ENCODE peak calls at places on chromosomes 11 and 22, in four cellular contexts. Y, R, I and V are unnamed samples.

GRCh38 chr11:102172127-102172848 is 62.0 kb downstream of the YAP1 start:
- DNase-seq in Y (peak; percentile 79), R (no peak), I (no peak), V (no peak)

GRCh38 chr22:35616043-35616442 is 1.1 kb downstream of the MB start:
- DNase-seq in Y (no peak), R (no peak), I (no peak), V (no peak)

GRCh38 chr22:35516723-35517122 is 23.9 kb upstream of the RASD2 start:
- DNase-seq in Y (no peak), R (no peak), I (no peak), V (no peak)

GRCh38 chr11:5807580-5807979 is 1.1 kb upstream of the OR52N2 start:
- DNase-seq in Y (no peak), R (no peak), I (no peak), V (no peak)

GRCh38 chr11:35990170-35990569 is 46.3 kb downstream of the LDLRAD3 start:
- DNase-seq in Y (peak; percentile 18), R (no peak), I (no peak), V (no peak)

GRCh38 chr11:72719144-72719543 is 33.1 kb downstream of the ARAP1 start:
- DNase-seq in Y (no peak), R (no peak), I (no peak), V (no peak)

GRCh38 chr11:66868082-66868725 is 11.3 kb downstream of the LRFN4 start:
- DNase-seq in Y (no peak), R (no peak), I (no peak), V (no peak)

GRCh38 chr11:17733261-17733660 is 1.3 kb upstream of the KCNC1 start:
- DNase-seq in Y (no peak), R (no peak), I (no peak), V (no peak)

GRCh38 chr22:46012182-46012880 is 35.4 kb upstream of the WNT7B start:
- DNase-seq in Y (no peak), R (no peak), I (no peak), V (no peak)

GRCh38 chr11:13216019-13217006 is 61.3 kb upstream of the BMAL1 start:
- DNase-seq in Y (peak; percentile 99), R (peak; percentile 92), I (peak; percentile 84), V (no peak)

GRCh38 chr11:67300756-67301312 is 2.5 kb upstream of the SSH3 start:
- DNase-seq in Y (no peak), R (no peak), I (no peak), V (no peak)

GRCh38 chr11:93843906-93844305 is 6.5 kb downstream of the VSTM5 start:
- DNase-seq in Y (no peak), R (no peak), I (no peak), V (no peak)

GRCh38 chr11:84518601-84519183 is 1108.5 kb downstream of the DLG2 start:
- DNase-seq in Y (no peak), R (no peak), I (no peak), V (no peak)

GRCh38 chr22:20590477-20591294 is 83.3 kb downstream of the MED15 start:
- DNase-seq in Y (no peak), R (no peak), I (no peak), V (no peak)

GRCh38 chr11:68541983-68542382 is 81.4 kb downstream of the PPP6R3 start:
- DNase-seq in Y (no peak), R (no peak), I (no peak), V (no peak)

GRCh38 chr22:29195118-29195963 is 10.4 kb upstream of the EMID1 start:
- DNase-seq in Y (no peak), R (no peak), I (no peak), V (no peak)

GRCh38 chr11:41716862-41717261 is 257.4 kb upstream of the LRRC4C start:
- DNase-seq in Y (no peak), R (no peak), I (no peak), V (no peak)

GRCh38 chr22:49627217-49628181 is 200.2 kb downstream of the BRD1 start:
- DNase-seq in Y (no peak), R (no peak), I (no peak), V (no peak)

GRCh38 chr22:25700996-25701815 is 40.8 kb upstream of the MYO18B start:
- DNase-seq in Y (peak; percentile 97), R (peak; percentile 67), I (no peak), V (no peak)

GRCh38 chr11:36602143-36602542 is 4.1 kb upstream of the RAG2 start:
- DNase-seq in Y (no peak), R (no peak), I (no peak), V (no peak)